ENCODE peak calls at places on chromosome 9, in four cellular contexts. H is mammary epithelial cell, G is T-helper 1 cell, R is head of caudate nucleus. Y is an unnamed sample.

GRCh38 chr9:13990336-13990735 is 323.6 kb downstream of the NFIB start:
- DNase-seq in H (no peak), G (no peak), R (no peak), Y (no peak)

GRCh38 chr9:126218726-126219125 is 107.9 kb upstream of the MVB12B start:
- DNase-seq in H (no peak), G (no peak), R (no peak), Y (no peak)

GRCh38 chr9:89523948-89524347 is 26.0 kb upstream of the SEMA4D start:
- DNase-seq in H (no peak), G (peak), R (no peak), Y (no peak)

GRCh38 chr9:112604790-112605189 is 113.1 kb downstream of the INIP start:
- DNase-seq in H (no peak), G (no peak), R (no peak), Y (no peak)

GRCh38 chr9:75170898-75171360 is 82.6 kb downstream of the OSTF1 start:
- DNase-seq in H (peak), G (no peak), R (no peak), Y (peak)

GRCh38 chr9:89802809-89803355 is 198.1 kb downstream of the GADD45G start:
- DNase-seq in H (no peak), G (no peak), R (peak), Y (no peak)

GRCh38 chr9:133589454-133590227 is 19.5 kb downstream of the FAM163B start:
- DNase-seq in H (no peak), G (peak), R (no peak), Y (no peak)

GRCh38 chr9:116701940-116702642 is 15.0 kb downstream of the TRIM32 start:
- DNase-seq in H (peak), G (no peak), R (no peak), Y (peak)

GRCh38 chr9:136587944-136588662 is 42.3 kb upstream of the NOTCH1 start:
- DNase-seq in H (no peak), G (no peak), R (no peak), Y (no peak)

GRCh38 chr9:134338394-134339182 is 12.3 kb downstream of the RXRA start:
- DNase-seq in H (no peak), G (no peak), R (peak), Y (no peak)

GRCh38 chr9:76877961-76878360 is 28.0 kb downstream of the PRUNE2 start:
- DNase-seq in H (no peak), G (no peak), R (no peak), Y (no peak)

GRCh38 chr9:99859395-99859980 is 37.8 kb downstream of the NR4A3 start:
- DNase-seq in H (peak), G (no peak), R (no peak), Y (peak)